ENCODE peak calls at places on chromosomes 4 and X, in eight cellular contexts. P is CD4-positive, alpha-beta memory T cell; Y is fibroblast of lung; N is sigmoid colon; D is fibroblast of the aortic adventitia; J is ovary; T is mesendoderm; K is cardiac fibroblast. Q is an unnamed sample.

GRCh38 chr4:38574559-38575333 is 89.3 kb upstream of the KLF3 start:
- DNase-seq in T (no peak), Y (no peak), P (no peak), N (no peak), J (no peak), D (no peak), K (no peak), Q (no peak)

GRCh38 chr4:32847466-32847865 is 2127.3 kb downstream of the PCDH7 start:
- DNase-seq in P (no peak), D (peak), Y (peak), N (no peak), T (no peak), K (peak), J (no peak), Q (no peak)

GRCh38 chrX:111869639-111870034 is 6.3 kb upstream of the TRPC5OS start:
- DNase-seq in P (peak), J (no peak), D (peak), T (peak), K (peak), N (no peak), Y (peak), Q (peak)

GRCh38 chr4:13977755-13978154 is 350.2 kb upstream of the BOD1L1 start:
- DNase-seq in D (no peak), K (no peak), P (no peak), J (no peak), T (no peak), Y (no peak), N (no peak), Q (no peak)

GRCh38 chr4:121198261-121198660 is 34.1 kb upstream of the TNIP3 start:
- DNase-seq in T (no peak), Y (no peak), J (no peak), K (no peak), N (no peak), P (no peak), D (no peak), Q (peak)

GRCh38 chr4:89024051-89024675 is 32.8 kb downstream of the FAM13A start:
- DNase-seq in N (peak), K (peak), J (no peak), D (peak), T (peak), P (peak), Y (peak), Q (peak)

GRCh38 chr4:174120446-174121142 is 162.9 kb downstream of the FBXO8 start:
- DNase-seq in J (peak), T (peak), P (peak), Y (peak), K (peak), D (peak), N (peak), Q (peak)

GRCh38 chrX:2484721-2485459 is 15.9 kb downstream of the DHRSX start:
- DNase-seq in N (peak), J (peak), K (peak), Y (peak), T (peak), P (no peak), D (peak), Q (peak)

GRCh38 chr4:110618091-110619000 is 4.5 kb downstream of the PITX2 start:
- DNase-seq in N (no peak), K (no peak), J (no peak), Y (no peak), D (no peak), T (peak), P (no peak), Q (no peak)

GRCh38 chr4:7031526-7032449 is 11.4 kb upstream of the TADA2B start:
- DNase-seq in D (no peak), T (no peak), J (no peak), P (no peak), K (no peak), Y (no peak), N (no peak), Q (no peak)

GRCh38 chrX:142076633-142077032 is 128.5 kb downstream of the MAGEC2 start:
- DNase-seq in J (no peak), K (no peak), T (no peak), Y (no peak), D (no peak), N (no peak), P (no peak), Q (no peak)

GRCh38 chr4:185167205-185167604 is 24.1 kb downstream of the SLC25A4 start:
- DNase-seq in T (no peak), P (no peak), J (no peak), D (no peak), Y (no peak), K (peak), N (no peak), Q (no peak)

GRCh38 chrX:7263961-7264360 is 116.0 kb upstream of the PUDP start:
- DNase-seq in Y (no peak), P (no peak), J (no peak), K (peak), N (no peak), D (no peak), T (no peak), Q (no peak)

GRCh38 chr4:80017125-80017854 is 55.7 kb downstream of the ANTXR2 start:
- DNase-seq in P (peak), N (no peak), J (no peak), T (peak), K (peak), D (peak), Y (peak), Q (peak)

GRCh38 chrX:68820476-68821110 is 8.2 kb upstream of the EFNB1 start:
- DNase-seq in D (no peak), K (no peak), J (no peak), P (no peak), Y (no peak), T (no peak), N (no peak), Q (no peak)

GRCh38 chr4:167606551-167606950 is 372.3 kb upstream of the SPOCK3 start:
- DNase-seq in P (no peak), J (no peak), D (no peak), T (no peak), Y (no peak), N (no peak), K (no peak), Q (no peak)

GRCh38 chr4:115537387-115537786 is 424.0 kb upstream of the NDST4 start:
- DNase-seq in Y (peak), T (no peak), J (no peak), D (no peak), K (peak), P (no peak), N (no peak), Q (peak)

GRCh38 chr4:177080388-177080787 is 229.3 kb upstream of the NEIL3 start:
- DNase-seq in T (no peak), J (no peak), N (no peak), P (no peak), Y (no peak), D (no peak), K (no peak), Q (no peak)

GRCh38 chrX:53265771-53266170 is 15.6 kb downstream of the IQSEC2 start:
- DNase-seq in Y (peak), T (no peak), D (peak), N (no peak), P (no peak), K (peak), J (no peak), Q (peak)

GRCh38 chrX:15943393-15943792 is 88.8 kb upstream of the AP1S2 start:
- DNase-seq in D (no peak), J (no peak), T (no peak), P (no peak), Y (no peak), K (no peak), N (no peak), Q (no peak)

GRCh38 chr4:67568820-67569219 is 10.3 kb downstream of the STAP1 start:
- DNase-seq in T (no peak), J (no peak), Y (no peak), P (no peak), N (no peak), K (peak), D (no peak), Q (no peak)

GRCh38 chr4:122710434-122711308 is 21.8 kb upstream of the BBS12 start:
- DNase-seq in P (no peak), D (peak), T (no peak), N (no peak), K (peak), Y (peak), J (no peak), Q (no peak)

GRCh38 chr4:152936446-152937279 is 540 bp downstream of the FHDC1 start:
- DNase-seq in D (peak), Y (no peak), T (peak), K (peak), P (no peak), J (peak), N (no peak), Q (peak)

GRCh38 chr4:176191974-176192373 is 3.4 kb downstream of the SPATA4 start:
- DNase-seq in Y (peak), J (no peak), K (peak), N (no peak), T (no peak), D (peak), P (no peak), Q (peak)

DNA sequence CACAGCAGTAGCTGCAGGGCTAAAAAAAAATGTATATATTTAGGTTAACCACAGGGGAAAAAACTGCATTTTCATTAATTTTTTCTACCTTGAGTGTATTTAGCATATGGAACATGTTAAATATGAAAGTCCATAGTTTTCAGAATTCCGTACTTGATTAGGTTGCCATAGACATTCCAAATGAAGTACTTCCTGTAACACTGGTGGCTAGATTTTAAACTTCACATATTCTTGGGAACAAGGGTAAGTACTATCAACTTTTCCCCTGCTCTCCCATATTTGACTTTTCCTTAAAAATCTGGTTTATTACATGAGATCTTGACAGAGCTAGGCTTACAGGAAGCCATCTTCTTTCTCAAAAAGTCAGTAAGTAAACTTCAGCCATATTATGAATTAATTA is 9.8 kb downstream of the SLC7A11 start:
- DNase-seq in D (no peak), J (no peak), P (no peak), Y (no peak), N (no peak), T (no peak), K (no peak), Q (no peak)
- H3K4me3 ChIP-seq in D (no peak), J (no peak), P (no peak), Y (no peak), N (no peak), T (no peak), K (no peak), Q (no peak)

DNA sequence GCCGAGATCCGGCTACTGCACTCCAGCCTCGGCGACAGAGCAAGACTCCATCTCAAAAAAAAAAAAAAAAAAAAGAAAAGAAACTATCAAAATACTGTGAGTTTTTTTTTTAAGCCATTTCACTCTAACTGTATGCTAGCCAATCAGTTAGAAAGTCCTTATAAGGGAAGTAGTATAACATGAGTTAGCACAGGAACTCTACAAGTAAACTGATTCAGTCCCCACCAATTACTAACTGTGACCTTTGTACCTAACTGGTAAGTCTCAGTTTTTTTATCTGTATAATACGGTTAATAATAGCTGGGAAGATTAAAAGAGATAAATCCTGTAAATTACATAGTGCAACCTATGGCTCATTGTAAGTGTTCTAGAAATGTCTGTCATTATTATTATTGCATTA is 35.1 kb upstream of the BRS3 start:
- DNase-seq in P (no peak), N (no peak), D (no peak), Y (no peak), K (no peak), T (no peak), J (no peak), Q (no peak)
- H3K4me3 ChIP-seq in P (no peak), N (no peak), D (no peak), Y (no peak), K (no peak), T (no peak), J (no peak), Q (no peak)

GRCh38 chrX:143462696-143463095 is 54.6 kb downstream of the SPANXN3 start:
- DNase-seq in J (no peak), K (no peak), D (no peak), Y (no peak), T (no peak), N (no peak), P (no peak), Q (no peak)
- H3K4me3 ChIP-seq in J (no peak), K (no peak), D (no peak), Y (no peak), T (no peak), N (no peak), P (no peak), Q (no peak)

GRCh38 chrX:46575586-46575985 is 2.0 kb downstream of the CHST7 start:
- DNase-seq in K (no peak), P (no peak), Y (no peak), T (peak), D (no peak), J (no peak), N (no peak), Q (no peak)
- H3K4me3 ChIP-seq in K (peak), P (peak), Y (peak), T (no peak), D (peak), J (peak), N (peak), Q (peak)

GRCh38 chrX:107673933-107674479 is 45.7 kb downstream of the PRPS1 start:
- DNase-seq in Y (peak), K (peak), P (peak), J (peak), D (no peak), T (no peak), N (peak), Q (peak)

GRCh38 chrX:107675823-107676555 is 47.7 kb downstream of the PRPS1 start:
- DNase-seq in D (peak), P (peak), J (no peak), K (peak), T (no peak), N (peak), Y (peak), Q (peak)

GRCh38 chrX:107676559-107677378 is 48.5 kb downstream of the PRPS1 start:
- DNase-seq in T (peak), Y (peak), N (peak), P (peak), D (peak), K (peak), J (peak), Q (peak)

GRCh38 chrX:107674480-107675364 is 46.4 kb downstream of the PRPS1 start:
- DNase-seq in D (peak), T (no peak), J (peak), K (peak), Y (peak), P (no peak), N (peak), Q (peak)

GRCh38 chrX:107675365-107675654 is 47.0 kb downstream of the PRPS1 start:
- DNase-seq in N (no peak), P (no peak), J (no peak), Y (no peak), D (no peak), K (no peak), T (no peak), Q (no peak)
- H3K4me3 ChIP-seq in N (peak), P (peak), J (peak), Y (no peak), D (no peak), K (peak), T (no peak), Q (no peak)

GRCh38 chr4:30724217-30724616 is 4.0 kb downstream of the PCDH7 start:
- DNase-seq in K (no peak), T (peak), J (no peak), D (peak), N (no peak), P (no peak), Y (peak), Q (no peak)
- H3K4me3 ChIP-seq in K (no peak), T (peak), J (peak), D (peak), N (peak), P (no peak), Y (peak), Q (no peak)

DNA sequence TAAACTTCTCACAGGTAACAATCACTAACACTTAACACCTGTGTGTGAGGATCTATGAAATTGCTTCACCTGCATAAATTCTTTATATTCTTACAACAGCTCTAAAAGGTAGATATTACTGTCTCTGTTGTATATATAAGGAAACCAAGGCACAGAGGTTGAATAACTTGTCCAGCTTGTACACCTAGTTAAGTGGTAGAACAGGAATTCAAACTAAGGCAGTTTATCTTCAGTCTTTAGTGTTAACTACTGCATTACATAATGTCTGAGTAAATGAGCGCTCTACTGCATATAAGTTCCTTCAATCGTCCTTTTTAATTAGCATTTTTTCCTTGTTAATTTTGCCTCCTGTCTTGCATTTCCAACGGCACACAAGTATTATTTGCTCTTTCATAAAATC is 15.0 kb downstream of the USP9X start:
- DNase-seq in D (no peak), N (no peak), J (no peak), Y (no peak), P (no peak), K (no peak), T (no peak), Q (no peak)
- H3K4me3 ChIP-seq in D (no peak), N (no peak), J (no peak), Y (no peak), P (no peak), K (no peak), T (no peak), Q (no peak)

GRCh38 chr4:145735777-145736176 is 55.8 kb downstream of the C4orf51 start:
- DNase-seq in N (no peak), P (no peak), Y (no peak), J (no peak), T (no peak), D (no peak), K (no peak), Q (no peak)
- H3K4me3 ChIP-seq in N (no peak), P (no peak), Y (no peak), J (no peak), T (no peak), D (no peak), K (no peak), Q (no peak)

DNA sequence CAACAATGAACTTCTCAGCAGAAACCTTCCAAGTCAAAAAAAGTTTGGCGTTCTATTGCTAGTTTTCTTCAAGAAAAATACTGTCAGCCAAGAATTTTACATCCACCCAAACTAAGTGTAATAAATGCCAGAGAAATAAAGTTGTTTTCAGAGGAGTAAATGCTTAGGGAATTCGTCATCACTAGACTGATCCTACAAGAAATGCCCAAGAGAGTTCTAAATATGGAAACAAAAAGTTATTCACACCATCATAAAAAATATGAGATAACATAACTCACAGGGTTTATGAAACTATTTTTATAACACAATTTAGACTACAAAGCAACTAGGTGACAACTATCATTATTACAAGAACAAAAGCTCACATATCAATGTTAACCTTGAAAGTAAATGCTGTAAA is 259.5 kb upstream of the GABRA2 start:
- DNase-seq in N (no peak), T (no peak), Y (no peak), D (no peak), K (no peak), J (no peak), P (no peak), Q (no peak)
- H3K4me3 ChIP-seq in N (no peak), T (no peak), Y (no peak), D (no peak), K (no peak), J (no peak), P (no peak), Q (no peak)

GRCh38 chrX:39137363-39137954 is 336.2 kb downstream of the MID1IP1 start:
- DNase-seq in J (no peak), P (no peak), T (no peak), N (no peak), D (no peak), Y (no peak), K (no peak), Q (no peak)
- H3K4me3 ChIP-seq in J (no peak), P (no peak), T (no peak), N (no peak), D (no peak), Y (no peak), K (no peak), Q (no peak)

Q was measured in AG10803.